ENCODE peak calls at places on chromosomes 11 and 22, in seven cellular contexts. L is CD4-positive, alpha-beta T cell; N is pancreas; D is A673; Y is K562; T is psoas muscle; J is thoracic aorta. H is an unnamed sample.
A peak's percentile ranks its signal among the peaks of the same experiment; 100 is the strongest.

GRCh38 chr11:126462422-126462821 is 106.9 kb downstream of the ST3GAL4 start:
- DNase-seq in D (no peak), J (no peak), L (no peak), N (no peak), T (no peak), Y (no peak), H (no peak)

GRCh38 chr11:111694851-111695250 is 71.3 kb downstream of the PPP2R1B start:
- DNase-seq in J (no peak), Y (peak; percentile 61), T (peak; percentile 45), D (no peak), N (no peak), L (no peak), H (no peak)

GRCh38 chr22:25545677-25546076 is 18.8 kb upstream of the GRK3 start:
- DNase-seq in T (no peak), Y (peak; percentile 18), L (no peak), N (no peak), J (no peak), D (no peak), H (no peak)

GRCh38 chr11:65547446-65548125 is 10.6 kb downstream of the LTBP3 start:
- DNase-seq in D (no peak), L (no peak), T (no peak), J (no peak), Y (no peak), N (peak; percentile 54), H (no peak)

GRCh38 chr11:1160231-1161101 is 2.7 kb downstream of the MUC5AC start:
- DNase-seq in L (no peak), D (no peak), Y (no peak), J (no peak), N (peak; percentile 13), T (peak; percentile 11), H (no peak)

GRCh38 chr11:34052036-34052607 is 591 bp downstream of the CAPRIN1 start:
- DNase-seq in N (peak; percentile 90), Y (peak; percentile 95), T (peak; percentile 94), D (peak; percentile 99), L (peak; percentile 80), J (peak; percentile 32), H (peak; percentile 85)

GRCh38 chr22:42814215-42814614 is 42.9 kb downstream of the ARFGAP3 start:
- DNase-seq in T (no peak), D (no peak), J (no peak), Y (no peak), L (no peak), N (no peak), H (no peak)

GRCh38 chr11:36594316-36594989 is at the start of gene IFTAP:
- DNase-seq in J (peak; percentile 8), L (no peak), D (peak; percentile 99), N (peak; percentile 42), T (peak; percentile 31), Y (peak; percentile 83), H (no peak)

GRCh38 chr11:70483077-70483861 is 84.9 kb downstream of the CTTN start:
- DNase-seq in D (peak; percentile 75), L (no peak), N (peak; percentile 4), T (no peak), J (no peak), Y (peak; percentile 65), H (no peak)

GRCh38 chr11:105137286-105137685 is 2.3 kb downstream of the CARD18 start:
- DNase-seq in T (no peak), N (no peak), L (no peak), J (no peak), D (no peak), Y (no peak), H (no peak)

GRCh38 chr11:118628432-118628831 is 21.0 kb downstream of the PHLDB1 start:
- DNase-seq in J (no peak), D (no peak), L (no peak), T (peak; percentile 49), Y (no peak), N (peak; percentile 30), H (no peak)

GRCh38 chr11:62186195-62186594 is 3.8 kb upstream of the SCGB1D1 start:
- DNase-seq in L (no peak), N (no peak), T (no peak), J (no peak), Y (no peak), D (no peak), H (no peak)

DNA sequence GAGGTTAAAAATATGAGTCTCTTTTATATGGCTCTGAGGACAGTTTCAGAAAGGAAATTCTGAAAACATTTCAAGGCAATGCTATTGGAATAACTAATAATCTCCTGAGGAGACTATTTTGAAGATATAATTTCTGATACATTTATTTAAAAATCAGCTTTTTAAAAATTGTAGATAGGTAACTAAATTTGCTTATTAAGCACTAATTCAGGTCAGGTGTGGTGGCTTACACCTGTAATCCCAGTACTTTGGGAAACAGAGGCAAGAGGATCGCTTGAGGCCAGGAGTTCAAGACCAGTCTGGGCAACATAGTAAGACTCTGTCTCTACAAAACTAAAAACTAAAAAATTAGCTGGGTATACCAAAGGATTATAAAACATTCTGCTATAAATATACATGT is 17.0 kb downstream of the ZDHHC13 start:
- DNase-seq in D (no peak), J (no peak), T (no peak), L (no peak), N (no peak), Y (no peak), H (no peak)
- H3K9me3 ChIP-seq in D (peaks cover 3% of the 10 kb centered on the region), J (peaks cover 4% of the 10 kb centered on the region), T (no peaks in the 10 kb centered on the region), L (no peaks in the 10 kb centered on the region), N (no peaks in the 10 kb centered on the region), Y (no peaks in the 10 kb centered on the region), H (peaks cover 4% of the 10 kb centered on the region)

DNA sequence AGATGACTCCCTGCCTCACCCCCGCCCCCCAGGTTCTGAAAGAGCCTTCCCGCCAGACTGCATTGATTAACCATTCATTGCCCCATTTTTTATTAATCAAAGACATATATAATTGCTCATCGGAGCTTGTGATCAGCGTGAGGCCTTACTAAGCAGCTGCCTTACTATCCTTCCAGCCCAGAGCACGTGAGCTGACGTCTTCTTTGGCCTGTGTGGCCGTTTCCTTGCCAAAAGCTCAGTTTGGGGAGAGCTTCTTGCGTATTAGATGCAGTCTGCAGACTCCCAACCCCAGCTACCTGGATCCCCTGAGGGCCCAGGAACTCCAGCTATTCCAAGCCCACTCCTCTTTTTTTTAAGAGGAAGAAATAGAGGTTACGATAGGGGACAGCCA is 766 bp upstream of the SLC43A3 start:
- DNase-seq in L (no peak), Y (no peak), T (peak; percentile 74), D (no peak), N (peak; percentile 31), J (no peak), H (no peak)
- H3K9me3 ChIP-seq in L (no peaks in the 10 kb centered on the region), Y (no peaks in the 10 kb centered on the region), T (no peaks in the 10 kb centered on the region), D (no peaks in the 10 kb centered on the region), N (no peaks in the 10 kb centered on the region), J (no peaks in the 10 kb centered on the region), H (no peaks in the 10 kb centered on the region)

GRCh38 chr22:47549741-47550340 is 787.4 kb downstream of the TBC1D22A start:
- DNase-seq in L (no peak), D (no peak), Y (no peak), T (no peak), N (no peak), J (no peak), H (no peak)
- H3K9me3 ChIP-seq in L (no peaks in the 10 kb centered on the region), D (no peaks in the 10 kb centered on the region), Y (no peaks in the 10 kb centered on the region), T (no peaks in the 10 kb centered on the region), N (no peaks in the 10 kb centered on the region), J (no peaks in the 10 kb centered on the region), H (no peaks in the 10 kb centered on the region)

GRCh38 chr11:75112200-75112599 is 15.5 kb upstream of the OR2AT4 start:
- DNase-seq in Y (no peak), N (no peak), T (no peak), J (no peak), D (no peak), L (no peak), H (no peak)

GRCh38 chr11:75113049-75113448 is 16.4 kb upstream of the OR2AT4 start:
- DNase-seq in L (no peak), N (no peak), J (no peak), Y (no peak), T (no peak), D (no peak), H (no peak)

GRCh38 chr11:75118577-75118976 is 21.9 kb upstream of the OR2AT4 start:
- DNase-seq in T (no peak), Y (no peak), D (no peak), N (no peak), J (no peak), L (no peak), H (no peak)

GRCh38 chr11:75114465-75114864 is 17.8 kb upstream of the OR2AT4 start:
- DNase-seq in N (no peak), Y (no peak), L (no peak), T (no peak), D (no peak), J (no peak), H (no peak)
- H3K9me3 ChIP-seq in N (no peaks in the 10 kb centered on the region), Y (peaks cover 22% of the 10 kb centered on the region), L (peaks cover 5% of the 10 kb centered on the region), T (no peaks in the 10 kb centered on the region), D (peaks cover 7% of the 10 kb centered on the region), J (peaks cover 2% of the 10 kb centered on the region), H (no peaks in the 10 kb centered on the region)

DNA sequence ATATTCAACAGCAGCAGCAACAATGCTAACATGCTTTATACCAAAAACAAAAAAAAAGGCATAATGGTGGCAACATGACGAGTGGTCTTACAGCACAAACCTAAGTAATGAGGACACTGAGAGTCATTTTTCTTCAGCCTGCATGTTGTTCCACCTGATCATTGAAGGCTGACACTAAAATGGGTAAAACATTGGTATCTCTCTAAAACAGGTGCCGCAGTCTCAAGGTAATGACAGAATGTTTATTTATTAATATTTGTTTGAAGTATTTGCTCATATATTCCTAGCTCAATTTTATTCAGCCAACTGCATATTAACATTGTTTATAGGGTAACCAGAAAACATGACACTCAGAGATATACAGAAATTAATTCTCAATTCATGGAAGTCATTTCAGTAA is 8.3 kb upstream of the DEUP1 start:
- DNase-seq in J (no peak), L (no peak), N (no peak), D (no peak), T (no peak), Y (no peak), H (no peak)
- H3K9me3 ChIP-seq in J (peaks cover 6% of the 10 kb centered on the region), L (no peaks in the 10 kb centered on the region), N (no peaks in the 10 kb centered on the region), D (peaks cover 9% of the 10 kb centered on the region), T (no peaks in the 10 kb centered on the region), Y (no peaks in the 10 kb centered on the region), H (no peaks in the 10 kb centered on the region)